ENCODE peak calls at places on chromosomes 11 and 22, in four cellular contexts. H is right lobe of liver, A is IMR-90, D is upper lobe of right lung. B is an unnamed sample. For H3K36me3, the result is how much of the 10 kb centered on the place peaks cover.

GRCh38 chr11:78080818-78081495 is 1.3 kb upstream of the NDUFC2 start:
- DNase-seq in H (no peak), A (peak), D (no peak), B (no peak)

GRCh38 chr11:123690490-123690889 is 36.1 kb upstream of the SCN3B start:
- DNase-seq in H (no peak), A (peak), D (no peak), B (peak)

GRCh38 chr11:31655483-31655882 is 145.9 kb downstream of the ELP4 start:
- DNase-seq in H (no peak), A (peak), D (no peak), B (peak)

GRCh38 chr11:83220279-83220678 is 26.8 kb downstream of the ANKRD42 start:
- DNase-seq in H (no peak), A (no peak), D (no peak), B (no peak)

GRCh38 chr11:88164806-88165205 is 10.4 kb downstream of the RAB38 start:
- DNase-seq in H (no peak), A (no peak), D (no peak), B (no peak)

GRCh38 chr11:72575533-72576170 is 98.6 kb downstream of the PDE2A start:
- DNase-seq in H (no peak), A (no peak), D (no peak), B (no peak)

GRCh38 chr11:59144579-59145345 is 2.1 kb downstream of the FAM111A start:
- DNase-seq in H (peak), A (peak), D (peak), B (peak)

GRCh38 chr22:29713156-29713715 is 6.6 kb upstream of the CABP7 start:
- DNase-seq in H (no peak), A (no peak), D (no peak), B (no peak)

GRCh38 chr11:110797453-110797852 is 85.2 kb upstream of the ARHGAP20 start:
- DNase-seq in H (no peak), A (peak), D (no peak), B (peak)

GRCh38 chr11:12717851-12718291 is 43.6 kb downstream of the TEAD1 start:
- DNase-seq in H (no peak), A (no peak), D (no peak), B (no peak)

GRCh38 chr11:77470504-77470903 is 3.4 kb downstream of the PAK1 start:
- DNase-seq in H (no peak), A (no peak), D (no peak), B (no peak)

GRCh38 chr11:120013325-120014250 is 124.3 kb downstream of the TRIM29 start:
- DNase-seq in H (no peak), A (peak), D (no peak), B (peak)

GRCh38 chr11:78652866-78653265 is 78.2 kb upstream of the NARS2 start:
- DNase-seq in H (no peak), A (no peak), D (no peak), B (no peak)

GRCh38 chr11:65225284-65226102 is 36.3 kb upstream of the POLA2 start:
- DNase-seq in H (peak), A (peak), D (peak), B (peak)

GRCh38 chr11:126390418-126390817 is 34.9 kb downstream of the ST3GAL4 start:
- DNase-seq in H (no peak), A (no peak), D (no peak), B (no peak)

GRCh38 chr11:28048812-28049211 is 59.1 kb downstream of the KIF18A start:
- DNase-seq in H (no peak), A (no peak), D (no peak), B (no peak)

GRCh38 chr11:76984741-76985140 is 49.5 kb upstream of the B3GNT6 start:
- DNase-seq in H (no peak), A (no peak), D (no peak), B (peak)

GRCh38 chr11:63961608-63962412 is 12.6 kb upstream of the COX8A start:
- DNase-seq in H (no peak), A (peak), D (no peak), B (peak)

GRCh38 chr11:128884703-128885338 is 6.3 kb upstream of the KCNJ5 start:
- DNase-seq in H (no peak), A (peak), D (no peak), B (peak)

GRCh38 chr11:128208329-128209220 is 378.8 kb downstream of the ETS1 start:
- DNase-seq in H (no peak), A (peak), D (no peak), B (peak)

GRCh38 chr11:8209208-8209807 is 40.5 kb upstream of the RIC3 start:
- DNase-seq in H (no peak), A (no peak), D (no peak), B (no peak)

GRCh38 chr11:64753380-64754123 is 6.2 kb downstream of the PYGM start:
- DNase-seq in H (peak), A (no peak), D (peak), B (no peak)

GRCh38 chr11:59555601-59556114 is 44.3 kb downstream of the OR4D9 start:
- DNase-seq in H (no peak), A (no peak), D (no peak), B (no peak)

GRCh38 chr22:35915477-35916013 is 113.1 kb downstream of the RBFOX2 start:
- DNase-seq in H (no peak), A (peak), D (no peak), B (peak)

GRCh38 chr11:126312903-126313460 is 9.1 kb downstream of the DCPS start:
- DNase-seq in H (no peak), A (no peak), D (no peak), B (no peak)

GRCh38 chr11:126135182-126136176 is 72.8 kb upstream of the CDON start:
- DNase-seq in H (no peak), A (no peak), D (no peak), B (no peak)

GRCh38 chr11:66048525-66049313 is at the start of gene GAL3ST3:
- DNase-seq in H (no peak), A (no peak), D (no peak), B (no peak)

GRCh38 chr11:76857776-76858461 is 2.8 kb upstream of the ACER3 start:
- DNase-seq in H (no peak), A (no peak), D (no peak), B (no peak)

GRCh38 chr22:29138556-29138955 is 65.7 kb downstream of the KREMEN1 start:
- DNase-seq in H (no peak), A (no peak), D (no peak), B (no peak)

GRCh38 chr11:127106938-127107337 is 106.4 kb upstream of the KIRREL3 start:
- DNase-seq in H (peak), A (no peak), D (no peak), B (no peak)

GRCh38 chr11:26696330-26696729 is 25.5 kb downstream of the SLC5A12 start:
- DNase-seq in H (no peak), A (no peak), D (no peak), B (peak)

GRCh38 chr22:30564766-30565118 is 9.7 kb downstream of the GAL3ST1 start:
- DNase-seq in H (no peak), A (no peak), D (no peak), B (no peak)

GRCh38 chr11:7098235-7098832 is 9.5 kb downstream of the RBMXL2 start:
- DNase-seq in H (no peak), A (peak), D (no peak), B (peak)

GRCh38 chr11:128714881-128715280 is 21.0 kb downstream of the FLI1 start:
- DNase-seq in H (no peak), A (peak), D (no peak), B (peak)

GRCh38 chr22:28397324-28397723 is 282.3 kb downstream of the TTC28 start:
- DNase-seq in H (no peak), A (no peak), D (no peak), B (no peak)

GRCh38 chr22:17228725-17229126 is 9.5 kb upstream of the ADA2 start:
- DNase-seq in H (peak), A (no peak), D (no peak), B (peak)

GRCh38 chr11:12599408-12600143 is 74.6 kb upstream of the TEAD1 start:
- DNase-seq in H (peak), A (no peak), D (peak), B (peak)

GRCh38 chr11:87879118-87879517 is 296.1 kb downstream of the RAB38 start:
- DNase-seq in H (no peak), A (no peak), D (no peak), B (peak)

GRCh38 chr22:30523646-30524489 is 18.4 kb upstream of the SEC14L4 start:
- DNase-seq in H (no peak), A (no peak), D (no peak), B (no peak)

GRCh38 chr11:837990-838307 is 4.4 kb downstream of the POLR2L start:
- DNase-seq in H (no peak), A (no peak), D (no peak), B (no peak)
- H3K36me3 ChIP-seq in H (under half), A (half or more), D (half or more), B (under half)

GRCh38 chr22:41347066-41347859 is 34.5 kb upstream of the TEF start:
- DNase-seq in H (peak), A (no peak), D (no peak), B (no peak)

GRCh38 chr22:41348964-41349484 is 32.7 kb upstream of the TEF start:
- DNase-seq in H (no peak), A (no peak), D (no peak), B (no peak)

GRCh38 chr22:41352058-41352457 is 29.7 kb upstream of the TEF start:
- DNase-seq in H (no peak), A (peak), D (no peak), B (peak)

GRCh38 chr22:41351011-41351410 is 30.7 kb upstream of the TEF start:
- DNase-seq in H (no peak), A (no peak), D (no peak), B (no peak)

GRCh38 chr22:41350087-41350486 is 31.7 kb upstream of the TEF start:
- DNase-seq in H (no peak), A (no peak), D (no peak), B (no peak)
- H3K36me3 ChIP-seq in H (half or more), A (half or more), D (half or more), B (under half)

DNA sequence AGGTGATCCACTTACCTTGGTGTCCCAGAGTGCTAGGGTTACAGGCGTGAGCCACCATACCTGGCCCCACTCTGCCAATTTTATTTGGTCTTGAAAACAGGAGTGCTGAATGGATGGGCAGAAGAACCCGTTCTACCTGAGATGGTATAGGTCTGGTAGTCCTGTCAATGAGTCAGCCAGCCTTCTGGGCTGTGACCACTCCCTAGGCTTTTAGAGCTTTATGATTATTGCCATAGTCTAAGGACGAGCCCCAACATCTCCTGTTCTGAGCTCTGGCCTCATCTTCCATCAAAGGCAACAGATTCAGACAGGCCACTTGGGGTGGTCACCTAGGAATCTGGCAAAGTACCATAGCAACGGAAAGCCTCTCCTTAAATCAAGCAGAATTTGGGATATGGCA is 11.5 kb downstream of the ZDHHC5 start:
- DNase-seq in H (no peak), A (no peak), D (no peak), B (peak)
- H3K36me3 ChIP-seq in H (under half), A (under half), D (half or more), B (under half)

GRCh38 chr11:115455606-115456005 is 48.6 kb downstream of the CADM1 start:
- DNase-seq in H (no peak), A (no peak), D (no peak), B (no peak)
- H3K36me3 ChIP-seq in H (under half), A (under half), D (under half), B (under half)

DNA sequence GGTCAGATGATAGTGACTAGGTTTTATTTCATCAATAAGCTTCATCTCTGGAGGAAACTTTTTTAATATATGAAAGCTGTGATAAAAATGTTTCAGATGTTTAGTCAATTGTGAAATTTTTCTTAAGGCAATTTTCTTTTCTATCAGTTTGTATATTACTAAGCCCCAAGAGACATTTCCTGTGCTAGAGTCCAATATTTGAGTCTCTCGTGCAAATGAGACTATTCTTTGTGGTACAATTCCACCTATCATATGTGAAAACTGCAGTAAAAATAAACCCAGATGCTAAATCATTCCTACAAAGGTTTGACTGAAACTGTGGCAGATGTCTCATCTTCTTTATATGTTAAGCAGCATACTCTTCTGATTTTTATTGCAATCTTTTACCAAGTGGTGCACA is 28.0 kb downstream of the CTR9 start:
- DNase-seq in H (no peak), A (no peak), D (no peak), B (no peak)
- H3K36me3 ChIP-seq in H (under half), A (under half), D (under half), B (under half)

GRCh38 chr11:117378966-117379865 is 51.6 kb downstream of the CEP164 start:
- DNase-seq in H (peak), A (no peak), D (no peak), B (peak)
- H3K36me3 ChIP-seq in H (under half), A (half or more), D (half or more), B (under half)

DNA sequence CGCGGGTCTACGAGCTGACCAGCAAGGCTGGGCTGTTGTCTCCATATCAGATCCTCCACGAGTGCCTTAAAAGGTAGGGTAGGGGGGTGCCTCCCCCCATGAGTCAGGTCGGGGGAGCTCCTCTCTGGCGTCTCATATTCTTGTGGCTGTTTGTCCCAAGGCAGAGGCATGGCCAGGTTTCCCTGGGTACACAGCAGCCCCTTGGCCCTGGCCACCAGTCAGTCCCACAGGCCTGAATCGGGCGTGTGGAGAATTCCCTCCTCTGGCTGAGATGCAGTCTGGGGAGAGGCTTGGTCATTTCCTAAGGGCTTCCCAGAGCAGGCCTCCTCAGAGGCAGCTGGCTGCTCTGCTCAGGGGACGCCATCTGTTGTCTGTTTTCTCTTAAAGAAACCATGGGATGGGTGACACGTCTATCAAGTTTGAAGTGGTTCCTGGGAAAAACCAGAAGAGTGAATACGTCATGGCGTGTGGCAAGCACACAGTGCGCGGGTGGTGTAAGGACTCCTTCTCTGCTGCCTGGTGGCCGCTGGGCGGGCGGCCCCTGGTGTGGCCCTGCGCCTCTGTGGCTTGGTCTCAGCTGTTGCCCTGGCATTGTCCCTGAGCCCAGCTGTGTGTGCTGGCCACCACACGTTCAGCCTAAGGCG is 9.6 kb upstream of the RANBP1 start:
- DNase-seq in H (peak), A (no peak), D (no peak), B (no peak)
- H3K36me3 ChIP-seq in H (half or more), A (half or more), D (half or more), B (half or more)

DNA sequence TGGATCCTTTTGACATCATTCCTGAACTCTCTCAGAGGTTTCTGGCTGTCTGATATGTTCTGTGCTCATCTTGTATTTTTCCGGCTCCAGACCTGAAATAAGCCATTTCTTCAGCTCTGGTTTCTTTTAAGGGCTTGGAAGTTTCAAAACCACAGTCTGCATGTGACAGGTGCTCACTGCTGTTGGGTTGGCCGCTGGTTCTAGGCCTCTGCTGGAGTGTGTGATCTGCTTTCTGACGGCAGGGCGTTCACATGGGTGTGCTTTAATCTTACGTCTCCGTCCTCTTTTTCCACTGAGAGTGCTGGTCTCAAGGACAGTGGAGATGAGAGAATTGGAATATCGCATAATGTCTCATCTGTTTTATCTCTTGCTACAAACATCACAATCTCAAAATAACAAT is 10.3 kb downstream of the ZBED4 start:
- DNase-seq in H (no peak), A (no peak), D (no peak), B (no peak)
- H3K36me3 ChIP-seq in H (under half), A (under half), D (under half), B (under half)

GRCh38 chr11:85658180-85658579 is 6.7 kb downstream of the CREBZF start:
- DNase-seq in H (no peak), A (no peak), D (no peak), B (no peak)

GRCh38 chr11:85651118-85651517 is 3.4 kb downstream of the TMEM126A start:
- DNase-seq in H (no peak), A (no peak), D (no peak), B (no peak)

GRCh38 chr11:85653048-85653447 is 5.3 kb downstream of the TMEM126A start:
- DNase-seq in H (no peak), A (no peak), D (no peak), B (no peak)

GRCh38 chr11:85661972-85662664 is 2.8 kb downstream of the CREBZF start:
- DNase-seq in H (no peak), A (peak), D (no peak), B (no peak)

DNA sequence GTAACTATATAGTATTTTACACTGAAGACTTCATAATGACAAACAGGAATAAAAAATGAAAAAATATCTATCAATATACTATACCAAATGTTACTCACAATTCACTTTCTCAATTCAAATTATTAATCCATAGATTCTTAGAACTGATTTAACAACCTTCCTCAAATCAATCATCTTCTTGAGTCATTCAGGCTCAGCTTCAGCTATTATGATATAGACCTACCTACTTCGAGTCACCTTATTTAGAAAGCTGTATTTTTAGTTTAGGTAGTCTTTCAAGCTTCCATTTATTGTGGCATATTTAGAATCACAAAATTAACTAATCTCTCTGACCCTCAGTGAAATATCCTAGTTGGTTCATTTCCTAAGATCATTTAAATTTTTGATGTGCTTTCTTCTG is 8.2 kb downstream of the CREBZF start:
- DNase-seq in H (no peak), A (no peak), D (no peak), B (no peak)
- H3K36me3 ChIP-seq in H (under half), A (under half), D (half or more), B (under half)

DNA sequence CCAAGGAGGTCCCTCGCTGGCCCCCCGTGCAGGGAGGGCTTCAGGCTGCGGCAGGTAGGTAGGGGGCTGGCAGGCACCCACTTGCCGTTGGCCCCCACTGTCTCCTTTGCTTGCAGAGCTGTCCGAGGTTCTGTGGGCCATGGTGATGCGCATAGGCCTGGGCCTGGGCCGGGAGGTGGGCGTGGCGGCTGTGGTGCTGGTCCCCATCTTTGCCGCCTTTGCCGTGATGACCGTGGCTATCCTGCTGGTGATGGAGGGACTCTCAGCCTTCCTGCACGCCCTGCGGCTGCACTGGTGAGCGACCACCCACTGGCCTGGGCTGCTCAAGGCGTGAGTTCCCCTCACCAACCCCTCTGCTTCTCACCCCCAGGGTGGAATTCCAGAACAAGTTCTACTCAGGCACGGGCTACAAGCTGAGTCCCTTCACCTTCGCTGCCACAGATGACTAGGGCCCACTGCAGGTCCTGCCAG is 11.6 kb downstream of the TCIRG1 start:
- DNase-seq in H (no peak), A (no peak), D (peak), B (no peak)
- H3K36me3 ChIP-seq in H (under half), A (half or more), D (half or more), B (under half)